ENCODE peak calls at places on chromosomes 6 and 20, in seven cellular contexts. E is bronchial epithelial cell, Y is cardiac muscle cell, A is left colon, I is mammary epithelial cell, F is NCI-H2171 treated with DMSO at 0.1 percent for 48 hours, T is LHCN-M2. U is an unnamed sample.

GRCh38 chr20:50186151-50186885 is 4.3 kb upstream of the CEBPB start:
- DNase-seq in E (peak; percentile 70), F (peak; percentile 86), Y (peak; percentile 90), A (peak; percentile 98), I (peak; percentile 68), T (peak; percentile 78), U (peak; percentile 84)

GRCh38 chr6:44062771-44063560 is 64.3 kb downstream of the MRPL14 start:
- DNase-seq in E (no peak), A (no peak), I (peak; percentile 71), F (no peak), Y (no peak), T (peak; percentile 48), U (peak; percentile 83)

GRCh38 chr6:27049863-27050781 is 197.4 kb upstream of the PRSS16 start:
- DNase-seq in T (no peak), F (no peak), A (no peak), I (peak; percentile 25), E (peak; percentile 75), Y (no peak), U (peak; percentile 84)

GRCh38 chr20:36455972-36456625 is 85.2 kb upstream of the MYL9 start:
- DNase-seq in F (no peak), E (no peak), I (no peak), Y (no peak), T (no peak), A (no peak), U (no peak)

GRCh38 chr20:8033447-8033846 is 13.9 kb upstream of the TMX4 start:
- DNase-seq in I (no peak), T (no peak), Y (no peak), F (no peak), A (no peak), E (no peak), U (no peak)

GRCh38 chr20:11271319-11271718 is 597.5 kb upstream of the JAG1 start:
- DNase-seq in I (no peak), T (no peak), F (peak; percentile 42), A (no peak), E (no peak), Y (peak; percentile 38), U (no peak)

GRCh38 chr6:98572579-98572978 is 261.8 kb upstream of the POU3F2 start:
- DNase-seq in A (no peak), Y (no peak), E (no peak), F (no peak), T (no peak), I (no peak), U (no peak)

GRCh38 chr6:15476631-15477380 is 186.0 kb downstream of the DTNBP1 start:
- DNase-seq in I (no peak), Y (no peak), E (no peak), A (no peak), T (no peak), F (no peak), U (no peak)

GRCh38 chr20:45969712-45970634 is 2.0 kb downstream of the ZNF335 start:
- DNase-seq in T (peak; percentile 68), Y (peak; percentile 73), I (peak; percentile 50), A (no peak), E (peak; percentile 62), F (peak; percentile 83), U (peak; percentile 77)

GRCh38 chr6:135938588-135939215 is 87.2 kb downstream of the PDE7B start:
- DNase-seq in E (peak; percentile 31), Y (no peak), F (peak; percentile 12), A (no peak), T (peak; percentile 68), I (no peak), U (peak; percentile 25)

GRCh38 chr20:25308083-25308491 is 60.2 kb downstream of the PYGB start:
- DNase-seq in T (no peak), Y (no peak), F (no peak), A (no peak), E (no peak), I (no peak), U (no peak)

U was measured in epithelial cell of esophagus.